ENCODE peak calls at places on chromosomes 6 and 20, in four cellular contexts. S is PC-3, P is AG09309, I is colonic mucosa. F is an unnamed sample.

GRCh38 chr6:45706319-45706718 is 309.3 kb downstream of the CLIC5 start:
- DNase-seq in S (no peak), P (no peak), I (no peak), F (no peak)

GRCh38 chr20:36836591-36837329 is 39.2 kb upstream of the TLDC2 start:
- DNase-seq in S (peak; percentile 64), P (no peak), I (peak; percentile 84), F (peak; percentile 71)

GRCh38 chr6:97586344-97586743 is 303.3 kb upstream of the MMS22L start:
- DNase-seq in S (no peak), P (no peak), I (no peak), F (peak; percentile 3)

GRCh38 chr6:44179072-44179536 is 20.5 kb downstream of the CAPN11 start:
- DNase-seq in S (peak; percentile 40), P (no peak), I (no peak), F (peak; percentile 21)

GRCh38 chr6:56244089-56244488 is 3.3 kb downstream of the COL21A1 start:
- DNase-seq in S (no peak), P (no peak), I (no peak), F (no peak)

GRCh38 chr6:26044140-26045045 is 42.8 kb upstream of the HFE start:
- DNase-seq in S (no peak), P (no peak), I (peak; percentile 49), F (peak; percentile 65)

GRCh38 chr6:71602385-71602949 is 283.9 kb upstream of the RIMS1 start:
- DNase-seq in S (peak; percentile 59), P (peak; percentile 83), I (no peak), F (peak; percentile 33)

GRCh38 chr6:133114973-133115372 is 126.2 kb upstream of the EYA4 start:
- DNase-seq in S (no peak), P (no peak), I (no peak), F (no peak)

GRCh38 chr20:14332796-14333345 is 4.5 kb downstream of the FLRT3 start:
- DNase-seq in S (no peak), P (no peak), I (no peak), F (no peak)

GRCh38 chr6:107870379-107870778 is 46.3 kb upstream of the SCML4 start:
- DNase-seq in S (peak; percentile 32), P (no peak), I (no peak), F (peak; percentile 56)

GRCh38 chr6:2876210-2877056 is 26.7 kb downstream of the SERPINB9 start:
- DNase-seq in S (peak; percentile 68), P (peak; percentile 74), I (peak; percentile 74), F (peak; percentile 94)

GRCh38 chr20:62887147-62887859 is 25.7 kb upstream of the TCFL5 start:
- DNase-seq in S (peak; percentile 39), P (peak; percentile 71), I (peak; percentile 69), F (peak; percentile 77)

GRCh38 chr6:137688230-137688971 is 178.7 kb upstream of the TNFAIP3 start:
- DNase-seq in S (no peak), P (no peak), I (no peak), F (no peak)

GRCh38 chr20:5504061-5504739 is 187.4 kb upstream of the PROKR2 start:
- DNase-seq in S (no peak), P (no peak), I (peak; percentile 76), F (peak; percentile 70)

GRCh38 chr20:2330090-2330695 is 34.4 kb downstream of the TGM3 start:
- DNase-seq in S (no peak), P (peak; percentile 5), I (peak; percentile 64), F (no peak)

GRCh38 chr6:13049666-13050254 is 278.6 kb downstream of the TBC1D7 start:
- DNase-seq in S (no peak), P (no peak), I (no peak), F (no peak)

GRCh38 chr6:108263371-108263770 is 2.5 kb upstream of the SNX3 start:
- DNase-seq in S (no peak), P (no peak), I (no peak), F (no peak)

GRCh38 chr6:120558294-120558693 is 776.0 kb downstream of the TBC1D32 start:
- DNase-seq in S (no peak), P (no peak), I (no peak), F (no peak)

GRCh38 chr6:2165216-2165725 is 80.1 kb downstream of the GMDS start:
- DNase-seq in S (no peak), P (no peak), I (no peak), F (peak; percentile 46)

GRCh38 chr6:40922281-40922680 is 116.7 kb downstream of the UNC5CL start:
- DNase-seq in S (peak; percentile 17), P (peak; percentile 29), I (no peak), F (peak; percentile 57)

GRCh38 chr20:36666181-36666740 is 20.3 kb upstream of the SLA2 start:
- DNase-seq in S (peak; percentile 15), P (no peak), I (no peak), F (peak; percentile 20)

GRCh38 chr6:53741417-53741816 is 53.4 kb upstream of the LRRC1 start:
- DNase-seq in S (no peak), P (no peak), I (no peak), F (peak; percentile 15)

GRCh38 chr20:12702312-12702711 is 306.5 kb upstream of the SPTLC3 start:
- DNase-seq in S (no peak), P (no peak), I (no peak), F (no peak)

GRCh38 chr6:31033075-31033474 is 22.8 kb downstream of the MUC22 start:
- DNase-seq in S (no peak), P (no peak), I (no peak), F (no peak)

GRCh38 chr6:4486543-4487319 is 289.5 kb upstream of the CDYL start:
- DNase-seq in S (no peak), P (no peak), I (no peak), F (no peak)

GRCh38 chr6:134373282-134373922 is 55.5 kb upstream of the SGK1 start:
- DNase-seq in S (peak; percentile 51), P (peak; percentile 73), I (peak; percentile 35), F (peak; percentile 92)

GRCh38 chr6:90369024-90369519 is 72.4 kb upstream of the BACH2 start:
- DNase-seq in S (peak; percentile 98), P (peak; percentile 100), I (peak; percentile 21), F (peak; percentile 100)

GRCh38 chr6:43770417-43771209 is 602 bp downstream of the VEGFA start:
- DNase-seq in S (peak; percentile 43), P (no peak), I (peak; percentile 67), F (peak; percentile 60)

DNA sequence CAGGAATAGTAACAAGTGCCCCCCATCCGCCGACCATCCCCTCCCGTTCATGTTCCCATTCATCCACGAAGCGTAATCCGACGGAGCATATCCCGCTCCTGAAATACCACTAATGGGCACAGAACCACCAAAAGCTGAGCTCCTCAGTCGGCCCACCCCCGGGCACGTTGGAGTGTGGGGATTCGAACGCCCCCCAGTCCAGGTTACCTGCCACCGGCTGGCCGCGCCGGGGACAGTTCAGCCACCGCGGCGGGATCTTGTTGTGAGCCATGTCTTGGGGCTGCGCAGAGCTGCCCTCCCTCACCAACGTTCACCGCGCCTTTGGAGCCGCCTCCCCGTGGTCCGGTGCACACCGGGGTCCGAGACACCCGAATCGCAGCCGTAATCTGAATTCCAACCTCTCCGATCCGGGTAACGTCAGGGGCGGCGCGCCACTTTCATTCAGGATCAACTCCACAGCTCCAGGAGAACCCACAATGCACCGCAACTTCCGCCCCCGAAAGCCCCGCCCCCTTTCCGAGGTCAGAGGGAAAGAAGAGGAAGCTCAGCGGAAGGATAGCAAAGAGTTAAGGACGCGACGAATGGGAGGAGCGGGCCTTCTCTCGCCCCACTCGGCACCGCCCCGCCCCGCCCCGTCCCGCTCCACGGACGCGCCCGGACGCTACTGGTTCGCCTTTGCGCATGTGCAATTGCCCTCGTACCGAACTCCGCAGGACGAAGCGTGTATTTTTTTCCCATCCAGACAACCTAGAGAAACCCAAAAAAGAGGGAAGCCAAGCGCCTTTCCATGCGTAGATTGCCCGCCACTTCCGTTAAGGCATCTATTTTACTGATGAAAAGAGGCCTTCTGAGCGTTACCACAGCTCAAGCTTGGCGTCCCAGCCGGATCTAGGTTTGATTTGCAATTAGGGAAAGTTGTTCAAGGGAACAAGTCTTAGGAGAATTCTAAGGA is at the start of gene RNGTT:
- DNase-seq in S (peak; percentile 93), P (peak; percentile 86), I (peak; percentile 100), F (peak; percentile 95)
- TF ChIP-seq CTCF in S (no peak), P (no peak), I (no peak), F (no peak)

GRCh38 chr6:14269434-14269833 is 151.9 kb downstream of the CD83 start:
- DNase-seq in S (no peak), P (no peak), I (no peak), F (no peak)
- H3K4me3 ChIP-seq in S (no peak overlapping the region), P (no peak overlapping the region), I (no peak overlapping the region), F (no peak overlapping the region)

GRCh38 chr20:38113401-38114325 is 51.4 kb downstream of the TGM2 start:
- DNase-seq in S (peak; percentile 40), P (no peak), I (peak; percentile 56), F (no peak)
- TF ChIP-seq CTCF in S (peak; percentile 60), P (peak; percentile 19), I (no peak), F (peak; percentile 15)

GRCh38 chr6:27834879-27835549 is 77.2 kb downstream of the OR2B2 start:
- DNase-seq in S (no peak), P (no peak), I (no peak), F (no peak)
- H3K4me3 ChIP-seq in S (no peak overlapping the region), P (no peak overlapping the region), I (no peak overlapping the region), F (no peak overlapping the region)

GRCh38 chr6:88629838-88630462 is 333.5 kb downstream of the RNGTT start:
- DNase-seq in S (no peak), P (no peak), I (no peak), F (no peak)
- TF ChIP-seq CTCF in S (no peak), P (no peak), I (no peak), F (no peak)

GRCh38 chr6:118548136-118548535 is at the start of gene PLN:
- DNase-seq in S (no peak), P (no peak), I (no peak), F (no peak)

GRCh38 chr6:118551063-118551672 is 3.1 kb downstream of the PLN start:
- DNase-seq in S (peak; percentile 56), P (peak; percentile 39), I (no peak), F (peak; percentile 73)

GRCh38 chr6:118544105-118544504 is 4.0 kb upstream of the PLN start:
- DNase-seq in S (no peak), P (no peak), I (no peak), F (no peak)

GRCh38 chr6:118542184-118542952 is 5.7 kb upstream of the PLN start:
- DNase-seq in S (peak; percentile 29), P (peak; percentile 37), I (no peak), F (peak; percentile 63)

DNA sequence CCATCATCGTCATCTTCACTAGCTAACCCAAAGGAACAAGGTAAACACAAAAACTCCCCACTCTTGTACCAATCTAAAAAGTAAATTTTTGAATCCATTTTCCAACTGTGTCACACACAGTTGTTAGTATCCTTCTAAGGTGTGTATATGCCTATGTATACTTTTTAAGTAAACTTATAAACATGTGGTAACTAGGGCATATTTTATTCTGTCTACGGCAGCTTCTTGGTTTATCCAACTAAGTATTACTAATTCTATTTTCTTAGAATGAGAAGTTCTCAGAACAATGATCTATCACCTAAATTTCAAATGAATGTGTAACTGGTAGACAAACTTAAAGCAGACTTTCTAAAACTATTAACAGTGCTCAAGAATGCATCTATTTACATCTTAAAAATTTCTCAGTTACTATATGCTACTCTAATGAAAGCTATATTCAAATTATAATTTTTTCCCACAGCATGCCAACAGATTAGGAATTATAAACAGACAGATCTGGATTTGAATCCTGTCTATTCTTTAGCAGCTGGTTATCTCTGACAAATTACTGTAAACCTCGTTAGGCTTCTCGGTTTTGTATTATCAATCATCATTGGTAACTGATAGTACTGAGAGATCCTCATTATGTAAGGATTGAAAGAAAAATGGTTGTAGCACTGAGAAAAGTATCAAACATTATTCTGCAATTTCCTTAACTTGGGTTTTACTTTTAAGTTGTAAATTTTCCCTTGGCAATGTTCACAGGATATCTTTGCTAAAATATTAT is 1.7 kb upstream of the PLN start:
- DNase-seq in S (no peak), P (no peak), I (no peak), F (no peak)
- H3K4me3 ChIP-seq in S (no peak overlapping the region), P (no peak overlapping the region), I (no peak overlapping the region), F (no peak overlapping the region)

GRCh38 chr6:74347161-74347560 is 651.2 kb downstream of the CD109 start:
- DNase-seq in S (no peak), P (no peak), I (no peak), F (no peak)

GRCh38 chr6:74343804-74344203 is 647.8 kb downstream of the CD109 start:
- DNase-seq in S (peak; percentile 47), P (no peak), I (no peak), F (peak; percentile 31)
- TF ChIP-seq CTCF in S (peak; percentile 59), P (peak; percentile 47), I (no peak), F (peak; percentile 42)